ENCODE peak calls at places on chromosome 7, in nine cellular contexts. I is K562, O is Peyer's patch, B is AG10803, K is psoas muscle, C is GM20000, M is GM10248, Q is left ventricle myocardium inferior, V is heart left ventricle. S is an unnamed sample.

GRCh38 chr7:68245688-68246087 is 1249.1 kb downstream of the TYW1 start:
- DNase-seq in I (no peak), O (no peak), C (no peak), K (no peak), Q (no peak), V (no peak), M (no peak), B (peak), S (no peak)

GRCh38 chr7:77833136-77833535 is 34.6 kb downstream of the PHTF2 start:
- DNase-seq in V (no peak), C (no peak), I (no peak), K (no peak), O (no peak), M (no peak), Q (no peak), B (peak), S (no peak)

GRCh38 chr7:139181404-139181803 is 49.6 kb upstream of the UBN2 start:
- DNase-seq in Q (no peak), C (no peak), O (no peak), B (no peak), I (no peak), M (no peak), V (no peak), K (no peak), S (no peak)

GRCh38 chr7:30159698-30160143 is 24.9 kb downstream of the MTURN start:
- DNase-seq in K (no peak), I (peak), M (no peak), V (peak), Q (no peak), C (no peak), B (peak), O (no peak), S (peak)

GRCh38 chr7:153886506-153887391 is 165.4 kb upstream of the DPP6 start:
- DNase-seq in C (no peak), O (no peak), I (no peak), M (no peak), V (no peak), K (peak), Q (no peak), B (no peak), S (no peak)

GRCh38 chr7:35993663-35994622 is 159.1 kb upstream of the EEPD1 start:
- DNase-seq in M (no peak), I (no peak), C (no peak), Q (no peak), K (no peak), V (no peak), O (no peak), B (peak), S (no peak)

GRCh38 chr7:91191771-91192170 is 72.5 kb upstream of the FZD1 start:
- DNase-seq in M (no peak), Q (no peak), K (no peak), C (no peak), O (no peak), V (no peak), I (no peak), B (no peak), S (no peak)

GRCh38 chr7:105910172-105910571 is 33.8 kb upstream of the ATXN7L1 start:
- DNase-seq in I (no peak), V (no peak), O (no peak), B (no peak), Q (no peak), M (no peak), K (no peak), C (no peak), S (peak)

GRCh38 chr7:106367664-106368063 is 82.9 kb upstream of the NAMPT start:
- DNase-seq in O (no peak), B (no peak), Q (no peak), I (no peak), K (no peak), V (no peak), C (no peak), M (no peak), S (no peak)

GRCh38 chr7:31410265-31410664 is 69.7 kb upstream of the NEUROD6 start:
- DNase-seq in M (no peak), Q (no peak), I (no peak), V (no peak), B (no peak), K (no peak), O (no peak), C (no peak), S (no peak)

GRCh38 chr7:129184979-129185670 is 3.3 kb upstream of the SMO start:
- DNase-seq in V (no peak), M (no peak), C (no peak), O (no peak), K (no peak), B (no peak), Q (no peak), I (no peak), S (no peak)

GRCh38 chr7:111098011-111098925 is 7.3 kb downstream of the LRRN3 start:
- DNase-seq in O (no peak), V (no peak), K (peak), Q (peak), B (peak), I (peak), C (no peak), M (no peak), S (peak)

GRCh38 chr7:34675749-34676374 is 17.8 kb downstream of the NPSR1 start:
- DNase-seq in M (peak), Q (no peak), O (no peak), I (peak), V (no peak), K (no peak), B (peak), C (peak), S (peak)

GRCh38 chr7:105389090-105389650 is 449 bp upstream of the SRPK2 start:
- DNase-seq in K (peak), C (no peak), V (no peak), O (peak), M (no peak), I (no peak), B (peak), Q (peak), S (peak)

GRCh38 chr7:14596421-14596820 is 306.1 kb downstream of the DGKB start:
- DNase-seq in M (no peak), Q (no peak), C (no peak), O (no peak), K (no peak), V (no peak), B (peak), I (no peak), S (no peak)

GRCh38 chr7:1691096-1691495 is 21.0 kb downstream of the ELFN1 start:
- DNase-seq in V (peak), B (no peak), K (peak), M (no peak), Q (peak), O (peak), C (no peak), I (no peak), S (no peak)

GRCh38 chr7:156015237-156016020 is 203.2 kb upstream of the SHH start:
- DNase-seq in M (no peak), B (no peak), V (no peak), O (no peak), C (no peak), Q (no peak), I (no peak), K (no peak), S (no peak)

GRCh38 chr7:17056491-17057142 is 174.8 kb upstream of the AGR3 start:
- DNase-seq in V (no peak), M (no peak), O (no peak), Q (no peak), K (no peak), I (no peak), B (peak), C (no peak), S (no peak)

GRCh38 chr7:137656850-137657232 is 189.9 kb downstream of the DGKI start:
- DNase-seq in O (no peak), I (no peak), B (no peak), Q (no peak), C (no peak), M (no peak), V (no peak), K (no peak), S (no peak)

GRCh38 chr7:12389089-12389700 is 14.5 kb downstream of the VWDE start:
- DNase-seq in V (no peak), K (no peak), I (peak), O (no peak), M (peak), B (peak), Q (no peak), C (peak), S (peak)

GRCh38 chr7:140485463-140486265 is 6.4 kb upstream of the MKRN1 start:
- DNase-seq in I (peak), O (no peak), Q (no peak), V (no peak), C (no peak), B (no peak), K (peak), M (no peak), S (no peak)

GRCh38 chr7:98346515-98347069 is 54.3 kb downstream of the BAIAP2L1 start:
- DNase-seq in Q (no peak), V (no peak), B (no peak), M (no peak), I (no peak), K (no peak), C (no peak), O (no peak), S (no peak)

GRCh38 chr7:100687261-100687660 is 6.8 kb downstream of the GIGYF1 start:
- DNase-seq in C (no peak), M (no peak), B (no peak), I (no peak), V (no peak), K (peak), Q (no peak), O (no peak), S (no peak)

GRCh38 chr7:157805716-157806115 is 468.9 kb downstream of the DNAJB6 start:
- DNase-seq in V (no peak), C (no peak), M (no peak), Q (no peak), B (no peak), K (peak), I (no peak), O (no peak), S (no peak)

GRCh38 chr7:1225462-1226154 is 7.1 kb upstream of the UNCX start:
- DNase-seq in C (peak), O (peak), K (no peak), M (peak), B (no peak), I (peak), V (no peak), Q (no peak), S (peak)

GRCh38 chr7:45543470-45543869 is 30.7 kb upstream of the ADCY1 start:
- DNase-seq in Q (no peak), V (no peak), M (no peak), B (no peak), K (no peak), I (no peak), C (no peak), O (no peak), S (no peak)

GRCh38 chr7:43040461-43040860 is 72.0 kb upstream of the HECW1 start:
- DNase-seq in C (no peak), M (no peak), K (no peak), I (no peak), Q (no peak), V (no peak), B (no peak), O (no peak), S (no peak)

GRCh38 chr7:21107101-21107500 is 320.4 kb upstream of the SP8 start:
- DNase-seq in I (no peak), C (no peak), B (no peak), Q (no peak), K (no peak), V (no peak), M (no peak), O (no peak), S (no peak)

GRCh38 chr7:44757739-44758138 is 9.1 kb downstream of the ZMIZ2 start:
- DNase-seq in Q (no peak), O (no peak), C (no peak), B (no peak), M (no peak), I (no peak), K (no peak), V (no peak), S (no peak)

GRCh38 chr7:95585426-95585789 is 10.9 kb downstream of the PDK4 start:
- DNase-seq in M (no peak), Q (no peak), O (no peak), V (no peak), C (no peak), K (no peak), I (no peak), B (no peak), S (no peak)

GRCh38 chr7:86574006-86574405 is 69.7 kb upstream of the GRM3 start:
- DNase-seq in V (no peak), K (no peak), B (no peak), O (no peak), C (no peak), I (no peak), Q (no peak), M (no peak), S (no peak)

GRCh38 chr7:151016942-151017341 is 7.4 kb downstream of the ATG9B start:
- DNase-seq in O (no peak), I (no peak), Q (no peak), B (no peak), C (no peak), K (no peak), M (no peak), V (no peak), S (peak)

GRCh38 chr7:151019130-151019447 is 5.2 kb downstream of the ATG9B start:
- DNase-seq in M (no peak), Q (no peak), O (no peak), C (no peak), I (no peak), K (no peak), B (no peak), V (no peak), S (no peak)

GRCh38 chr7:151017953-151018420 is 6.3 kb downstream of the ATG9B start:
- DNase-seq in C (peak), I (peak), O (peak), K (peak), V (peak), Q (peak), B (peak), M (peak), S (peak)

GRCh38 chr7:151017370-151017952 is 6.8 kb downstream of the ATG9B start:
- DNase-seq in B (no peak), O (no peak), Q (no peak), K (no peak), M (no peak), C (no peak), V (no peak), I (no peak), S (peak)

DNA sequence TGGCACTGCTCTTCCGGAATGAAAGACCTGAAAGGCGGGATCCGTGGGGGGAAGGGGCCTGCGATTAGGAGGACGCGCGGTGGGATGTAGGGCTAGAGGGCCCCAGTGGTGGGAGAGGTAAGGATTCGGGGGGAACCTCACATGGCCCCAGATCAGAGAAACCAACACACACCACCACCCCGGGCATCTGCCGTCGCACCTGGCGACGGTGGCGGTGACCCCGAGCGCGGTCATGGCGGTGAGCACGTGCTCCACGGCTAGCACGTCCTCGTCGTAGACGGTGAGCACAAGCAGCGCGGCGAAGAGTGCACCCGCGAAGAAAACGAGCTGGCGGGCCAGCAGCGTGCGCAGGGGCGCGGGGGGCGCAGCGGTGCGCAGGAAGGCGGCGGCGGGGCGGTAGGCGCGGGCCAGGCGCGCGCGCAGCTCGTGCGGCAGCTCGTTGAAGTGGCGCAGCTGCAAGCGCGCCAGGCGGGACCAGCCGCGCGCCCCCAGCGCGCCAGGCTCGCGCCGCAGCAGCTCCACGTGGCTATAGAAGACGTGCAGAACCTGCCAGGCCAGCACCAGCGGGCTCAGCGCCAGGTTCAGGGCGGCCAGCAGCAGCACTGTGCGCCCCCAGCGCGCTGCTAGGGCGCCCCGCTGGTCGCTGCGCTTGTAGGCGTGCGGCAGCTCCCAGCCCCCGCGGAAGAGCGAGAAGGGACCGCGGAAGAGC is 5.7 kb downstream of the ATG9B start:
- DNase-seq in O (no peak), C (no peak), V (no peak), M (no peak), I (no peak), Q (no peak), B (no peak), K (no peak), S (peak)
- TF ChIP-seq CTCF in O (no peak), C (no peak), V (no peak), M (no peak), I (peak), Q (no peak), B (no peak), K (no peak), S (peak)

GRCh38 chr7:143380264-143380645 is 890 bp upstream of the ZYX start:
- DNase-seq in M (peak), Q (peak), C (peak), V (peak), B (peak), O (peak), K (peak), I (peak), S (peak)
- TF ChIP-seq CTCF in M (peak), Q (peak), C (peak), V (peak), B (peak), O (peak), K (peak), I (peak), S (peak)

GRCh38 chr7:93040355-93040754 is 77.4 kb downstream of the SAMD9 start:
- DNase-seq in I (no peak), B (no peak), V (peak), Q (peak), K (no peak), M (no peak), C (no peak), O (no peak), S (no peak)

GRCh38 chr7:93046641-93047040 is 71.1 kb downstream of the SAMD9 start:
- DNase-seq in M (no peak), V (no peak), O (no peak), K (no peak), Q (no peak), B (no peak), I (peak), C (no peak), S (no peak)

GRCh38 chr7:93047514-93048099 is 70.2 kb downstream of the SAMD9 start:
- DNase-seq in C (no peak), I (no peak), O (no peak), B (no peak), M (no peak), V (no peak), Q (no peak), K (no peak), S (no peak)

GRCh38 chr7:93044147-93044810 is 73.5 kb downstream of the SAMD9 start:
- DNase-seq in O (no peak), I (no peak), K (no peak), C (no peak), V (no peak), Q (no peak), M (no peak), B (peak), S (no peak)

GRCh38 chr7:93043393-93043985 is 74.3 kb downstream of the SAMD9 start:
- DNase-seq in V (peak), I (no peak), B (peak), Q (peak), K (no peak), O (no peak), C (no peak), M (no peak), S (no peak)
- TF ChIP-seq CTCF in V (no peak), I (no peak), B (no peak), Q (no peak), K (no peak), O (no peak), C (no peak), M (no peak), S (no peak)

GRCh38 chr7:5477723-5478531 is 54.3 kb upstream of the TNRC18 start:
- DNase-seq in V (no peak), C (peak), I (no peak), Q (no peak), M (peak), B (no peak), O (peak), K (peak), S (no peak)
- TF ChIP-seq CTCF in V (peak), C (no peak), I (peak), Q (peak), M (peak), B (peak), O (no peak), K (peak), S (no peak)

GRCh38 chr7:46853451-46853850 is 728.5 kb downstream of the TNS3 start:
- DNase-seq in K (no peak), M (no peak), I (no peak), V (no peak), O (no peak), C (no peak), B (peak), Q (no peak), S (no peak)

GRCh38 chr7:46852795-46853194 is 729.1 kb downstream of the TNS3 start:
- DNase-seq in I (no peak), C (no peak), B (no peak), M (no peak), V (no peak), K (no peak), Q (no peak), O (no peak), S (no peak)

GRCh38 chr7:46850563-46851325 is 731.2 kb downstream of the TNS3 start:
- DNase-seq in V (no peak), B (peak), C (no peak), O (no peak), K (no peak), M (no peak), I (no peak), Q (no peak), S (no peak)

GRCh38 chr7:46855851-46856250 is 726.1 kb downstream of the TNS3 start:
- DNase-seq in O (no peak), I (no peak), M (no peak), K (no peak), C (no peak), B (peak), Q (no peak), V (no peak), S (no peak)

DNA sequence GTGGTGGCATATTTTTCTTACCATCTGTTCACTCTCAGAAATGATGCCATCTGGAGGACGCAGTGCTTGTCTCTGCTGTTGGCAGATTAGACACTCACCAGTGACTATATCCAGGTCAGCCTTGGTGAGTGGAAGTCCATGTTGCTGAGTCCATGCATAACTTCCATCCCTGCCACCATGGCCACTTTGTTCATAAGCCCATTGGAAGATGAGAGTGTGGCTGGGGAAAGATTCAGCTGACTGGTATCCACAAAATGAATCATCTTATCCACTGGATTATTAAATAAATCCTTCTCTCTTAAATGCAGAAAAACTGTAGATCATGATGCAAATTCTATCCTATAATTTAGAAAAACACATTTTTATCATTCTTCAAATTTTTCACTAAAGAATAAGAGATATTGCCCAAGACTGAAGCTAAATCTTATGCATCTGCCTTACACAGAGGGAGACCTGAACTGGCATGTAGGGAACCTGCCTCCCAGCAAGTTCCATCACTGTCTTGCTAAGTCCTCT is 726.9 kb downstream of the TNS3 start:
- DNase-seq in O (no peak), K (no peak), Q (no peak), C (no peak), B (peak), I (no peak), V (no peak), M (no peak), S (no peak)
- TF ChIP-seq CTCF in O (no peak), K (no peak), Q (no peak), C (no peak), B (peak), I (no peak), V (no peak), M (no peak), S (no peak)